ENCODE peak calls at places on chromosomes 16 and 17, in ten cellular contexts. U is thyroid gland, I is ovary, T is neural progenitor cell, A is cardiac muscle cell, G is left ventricle myocardium inferior, Z is OCI-LY7, X is ascending aorta, Y is Caco-2, Q is lung. S is an unnamed sample.
A peak's percentile ranks its signal among the peaks of the same experiment; 100 is the strongest.

GRCh38 chr16:49342336-49343265 is 31.0 kb upstream of the C16orf78 start:
- DNase-seq in Q (no peak), Z (no peak), U (no peak), G (no peak), A (no peak), T (no peak), I (no peak), X (peak; percentile 31), Y (no peak), S (no peak)

GRCh38 chr17:49595980-49596379 is 20.3 kb downstream of the NXPH3 start:
- DNase-seq in A (no peak), G (no peak), T (no peak), Y (no peak), Z (no peak), X (no peak), U (no peak), Q (no peak), I (no peak), S (no peak)

GRCh38 chr17:77556408-77557068 is 402.0 kb upstream of the TNRC6C start:
- DNase-seq in T (peak; percentile 33), Z (no peak), A (no peak), X (no peak), G (no peak), Y (no peak), I (no peak), Q (no peak), U (no peak), S (no peak)

GRCh38 chr16:72427001-72427785 is 255.2 kb upstream of the PMFBP1 start:
- DNase-seq in U (no peak), A (no peak), T (no peak), X (no peak), Y (no peak), Z (no peak), Q (no peak), G (no peak), I (no peak), S (no peak)

GRCh38 chr16:59060212-59060611 is 326.1 kb upstream of the GOT2 start:
- DNase-seq in X (no peak), T (no peak), U (no peak), Y (no peak), Q (no peak), G (no peak), A (no peak), I (no peak), Z (no peak), S (no peak)

GRCh38 chr16:86546638-86547013 is 8.4 kb downstream of the MTHFSD start:
- DNase-seq in A (no peak), Z (no peak), Y (no peak), I (no peak), Q (no peak), X (no peak), G (no peak), U (no peak), T (no peak), S (no peak)

GRCh38 chr17:73972901-73973300 is 230.6 kb upstream of the RPL38 start:
- DNase-seq in Q (no peak), Y (no peak), A (no peak), T (no peak), X (no peak), U (no peak), I (no peak), Z (no peak), G (no peak), S (no peak)

GRCh38 chr16:11722468-11722808 is 20.2 kb downstream of the TXNDC11 start:
- DNase-seq in U (no peak), Z (no peak), X (no peak), A (no peak), G (no peak), T (no peak), Q (no peak), Y (no peak), I (no peak), S (no peak)

GRCh38 chr17:31462261-31462660 is 70.8 kb downstream of the RAB11FIP4 start:
- DNase-seq in Q (no peak), I (no peak), X (no peak), G (no peak), Y (no peak), T (no peak), U (peak; percentile 77), A (no peak), Z (no peak), S (no peak)

GRCh38 chr16:53775821-53776431 is 72.0 kb downstream of the FTO start:
- DNase-seq in I (no peak), T (peak; percentile 19), U (peak; percentile 65), Q (peak; percentile 80), A (no peak), Y (peak; percentile 80), Z (no peak), G (peak; percentile 21), X (peak; percentile 69), S (no peak)

GRCh38 chr16:66740010-66740409 is 11.4 kb downstream of the DYNC1LI2 start:
- DNase-seq in Q (no peak), T (peak; percentile 75), Y (no peak), X (no peak), Z (peak; percentile 53), I (no peak), U (no peak), A (peak; percentile 67), G (no peak), S (no peak)

GRCh38 chr17:44221072-44221861 is 1.8 kb upstream of the UBTF start:
- DNase-seq in X (peak; percentile 85), U (peak; percentile 78), Q (peak; percentile 68), Z (peak; percentile 87), A (peak; percentile 92), T (peak; percentile 92), I (peak; percentile 67), G (peak; percentile 85), Y (peak; percentile 77), S (peak; percentile 43)

GRCh38 chr17:16419074-16419928 is 3.9 kb downstream of the TRPV2 start:
- DNase-seq in A (no peak), T (no peak), Q (no peak), X (peak; percentile 87), Y (no peak), I (no peak), G (no peak), Z (no peak), U (peak; percentile 74), S (no peak)

GRCh38 chr17:32944248-32945020 is 16.5 kb downstream of the TMEM98 start:
- DNase-seq in I (no peak), X (no peak), T (no peak), Q (no peak), A (no peak), Z (no peak), U (no peak), G (no peak), Y (no peak), S (no peak)

GRCh38 chr17:68457539-68458259 is 403 bp upstream of the WIPI1 start:
- DNase-seq in A (peak; percentile 100), Z (peak; percentile 100), I (peak; percentile 99), G (peak; percentile 99), X (peak; percentile 99), Q (peak; percentile 99), T (peak; percentile 100), U (peak; percentile 99), Y (peak; percentile 99), S (peak; percentile 99)

GRCh38 chr16:29820271-29820701 is at the start of gene MVP:
- DNase-seq in I (peak; percentile 74), Q (peak; percentile 77), Z (peak; percentile 72), U (peak; percentile 76), Y (no peak), T (no peak), A (no peak), X (peak; percentile 88), G (peak; percentile 67), S (no peak)

GRCh38 chr17:40500709-40501108 is 714 bp downstream of the TNS4 start:
- DNase-seq in Z (no peak), T (no peak), X (no peak), I (no peak), G (no peak), A (no peak), Y (no peak), U (no peak), Q (no peak), S (no peak)

GRCh38 chr17:68314916-68315535 is 23.7 kb downstream of the ARSG start:
- DNase-seq in Y (no peak), A (no peak), Q (peak; percentile 33), G (no peak), T (no peak), U (no peak), X (no peak), I (no peak), Z (no peak), S (no peak)

GRCh38 chr16:48956620-48957019 is 325.0 kb downstream of the CBLN1 start:
- DNase-seq in U (no peak), Z (no peak), X (no peak), G (no peak), I (no peak), Q (no peak), Y (no peak), T (no peak), A (no peak), S (no peak)

GRCh38 chr17:40534431-40535189 is 30.7 kb downstream of the CCR7 start:
- DNase-seq in Z (no peak), Y (no peak), G (no peak), U (peak; percentile 95), X (no peak), T (no peak), A (peak; percentile 46), Q (no peak), I (peak; percentile 57), S (no peak)

GRCh38 chr17:29390856-29391631 is 881 bp downstream of the TAOK1 start:
- DNase-seq in U (peak; percentile 17), I (no peak), A (peak; percentile 47), Z (peak; percentile 37), Y (peak; percentile 41), Q (no peak), T (peak; percentile 72), G (peak; percentile 22), X (peak; percentile 62), S (no peak)

GRCh38 chr17:82950525-82951102 is 110.8 kb upstream of the ZNF750 start:
- DNase-seq in I (no peak), X (no peak), A (no peak), Z (no peak), U (no peak), G (peak; percentile 1), Y (no peak), Q (no peak), T (no peak), S (no peak)
- H3K9me3 ChIP-seq in I (no peaks in the 10 kb centered on the region), X (peaks cover 46% of the 10 kb centered on the region), A (no peaks in the 10 kb centered on the region), Z (peaks cover 13% of the 10 kb centered on the region), U (no peaks in the 10 kb centered on the region), G (peaks cover 60% of the 10 kb centered on the region), Y (peaks cover 13% of the 10 kb centered on the region), Q (no peaks in the 10 kb centered on the region), T (peaks cover 20% of the 10 kb centered on the region), S (peaks cover 2% of the 10 kb centered on the region)

GRCh38 chr17:640436-640835 is 74.2 kb downstream of the VPS53 start:
- DNase-seq in Z (no peak), I (no peak), X (no peak), T (no peak), U (no peak), A (no peak), Q (no peak), G (no peak), Y (no peak), S (no peak)
- H3K9me3 ChIP-seq in Z (peaks cover 5% of the 10 kb centered on the region), I (no peaks in the 10 kb centered on the region), X (no peaks in the 10 kb centered on the region), T (no peaks in the 10 kb centered on the region), U (no peaks in the 10 kb centered on the region), A (no peaks in the 10 kb centered on the region), Q (no peaks in the 10 kb centered on the region), G (no peaks in the 10 kb centered on the region), Y (no peaks in the 10 kb centered on the region), S (no peaks in the 10 kb centered on the region)

GRCh38 chr17:35299108-35299507 is 56.2 kb downstream of the SLFN5 start:
- DNase-seq in T (no peak), G (no peak), I (no peak), A (no peak), Y (no peak), U (peak; percentile 50), Q (peak; percentile 65), Z (no peak), X (no peak), S (no peak)
- H3K9me3 ChIP-seq in T (peaks cover 6% of the 10 kb centered on the region), G (peaks cover 37% of the 10 kb centered on the region), I (no peaks in the 10 kb centered on the region), A (no peaks in the 10 kb centered on the region), Y (peaks cover 26% of the 10 kb centered on the region), U (no peaks in the 10 kb centered on the region), Q (no peaks in the 10 kb centered on the region), Z (no peaks in the 10 kb centered on the region), X (peaks cover 5% of the 10 kb centered on the region), S (no peaks in the 10 kb centered on the region)

GRCh38 chr16:35744716-35745115 is 2285.3 kb downstream of the TP53TG3F start:
- DNase-seq in Z (no peak), U (no peak), X (no peak), A (no peak), Y (no peak), Q (no peak), T (no peak), I (no peak), G (no peak), S (no peak)
- H3K9me3 ChIP-seq in Z (no peaks in the 10 kb centered on the region), U (no peaks in the 10 kb centered on the region), X (no peaks in the 10 kb centered on the region), A (no peaks in the 10 kb centered on the region), Y (no peaks in the 10 kb centered on the region), Q (no peaks in the 10 kb centered on the region), T (peaks cover 3% of the 10 kb centered on the region), I (no peaks in the 10 kb centered on the region), G (peaks cover 7% of the 10 kb centered on the region), S (peaks cover 2% of the 10 kb centered on the region)

S was measured in T-helper 17 cell.